ENCODE peak calls at places on chromosomes 3 and 15, in eight cellular contexts. K, I, Q, P, E, O, B and L are unnamed samples. For H3K4me1, the result is how much of the 10 kb centered on the place peaks cover.

GRCh38 chr3:119595639-119596329 is 1.9 kb upstream of the PLA1A start:
- DNase-seq in K (no peak), I (no peak), Q (no peak), P (no peak), E (no peak), O (no peak), B (no peak), L (no peak)

GRCh38 chr15:26628879-26629529 is 143.9 kb downstream of the GABRB3 start:
- DNase-seq in K (peak), I (peak), Q (peak), P (peak), E (peak), O (peak), B (peak), L (peak)

GRCh38 chr3:178845446-178846118 is 226.0 kb downstream of the ZMAT3 start:
- DNase-seq in K (no peak), I (no peak), Q (no peak), P (no peak), E (no peak), O (no peak), B (no peak), L (no peak)

GRCh38 chr15:66766282-66767228 is 64.5 kb downstream of the SMAD6 start:
- DNase-seq in K (no peak), I (peak), Q (no peak), P (no peak), E (no peak), O (peak), B (no peak), L (no peak)

GRCh38 chr15:44861917-44862316 is 94.6 kb upstream of the TERB2 start:
- DNase-seq in K (no peak), I (no peak), Q (no peak), P (no peak), E (no peak), O (no peak), B (no peak), L (no peak)

GRCh38 chr15:85408270-85408746 is 27.9 kb downstream of the AKAP13 start:
- DNase-seq in K (no peak), I (no peak), Q (no peak), P (no peak), E (no peak), O (no peak), B (no peak), L (no peak)

GRCh38 chr3:159854500-159855124 is 134.0 kb upstream of the IL12A start:
- DNase-seq in K (no peak), I (peak), Q (no peak), P (no peak), E (peak), O (no peak), B (no peak), L (no peak)

GRCh38 chr3:126389112-126389791 is 5.5 kb upstream of the CFAP100 start:
- DNase-seq in K (peak), I (peak), Q (peak), P (peak), E (peak), O (peak), B (peak), L (peak)

GRCh38 chr3:149970716-149971402 is at the start of gene PFN2:
- DNase-seq in K (peak), I (peak), Q (peak), P (peak), E (peak), O (peak), B (peak), L (peak)

GRCh38 chr3:180409170-180409569 is 192.8 kb upstream of the TTC14 start:
- DNase-seq in K (no peak), I (no peak), Q (no peak), P (no peak), E (no peak), O (no peak), B (no peak), L (no peak)

GRCh38 chr3:188294823-188295487 is 141.0 kb downstream of the LPP start:
- DNase-seq in K (no peak), I (peak), Q (no peak), P (no peak), E (no peak), O (no peak), B (no peak), L (no peak)

GRCh38 chr15:67762610-67763368 is 62.5 kb upstream of the SKOR1 start:
- DNase-seq in K (no peak), I (peak), Q (no peak), P (no peak), E (no peak), O (no peak), B (no peak), L (no peak)

GRCh38 chr3:178712247-178712646 is 176.0 kb downstream of the KCNMB2 start:
- DNase-seq in K (no peak), I (no peak), Q (no peak), P (no peak), E (no peak), O (no peak), B (no peak), L (no peak)

GRCh38 chr3:197606468-197606867 is 50.7 kb upstream of the BDH1 start:
- DNase-seq in K (no peak), I (no peak), Q (no peak), P (no peak), E (no peak), O (no peak), B (no peak), L (no peak)

GRCh38 chr15:63877713-63878271 is 44.0 kb upstream of the HERC1 start:
- DNase-seq in K (no peak), I (no peak), Q (no peak), P (no peak), E (no peak), O (no peak), B (no peak), L (no peak)

GRCh38 chr3:31581660-31582059 is 48.9 kb downstream of the STT3B start:
- DNase-seq in K (no peak), I (peak), Q (no peak), P (no peak), E (no peak), O (no peak), B (no peak), L (no peak)

GRCh38 chr3:138417559-138417982 is 16.8 kb upstream of the ESYT3 start:
- DNase-seq in K (peak), I (peak), Q (peak), P (peak), E (peak), O (peak), B (peak), L (peak)

GRCh38 chr15:100278596-100279380 is 63.0 kb downstream of the ADAMTS17 start:
- DNase-seq in K (no peak), I (no peak), Q (no peak), P (no peak), E (no peak), O (no peak), B (no peak), L (no peak)

GRCh38 chr15:99994849-99995248 is 261.6 kb upstream of the LYSMD4 start:
- DNase-seq in K (no peak), I (no peak), Q (no peak), P (no peak), E (no peak), O (no peak), B (no peak), L (no peak)

DNA sequence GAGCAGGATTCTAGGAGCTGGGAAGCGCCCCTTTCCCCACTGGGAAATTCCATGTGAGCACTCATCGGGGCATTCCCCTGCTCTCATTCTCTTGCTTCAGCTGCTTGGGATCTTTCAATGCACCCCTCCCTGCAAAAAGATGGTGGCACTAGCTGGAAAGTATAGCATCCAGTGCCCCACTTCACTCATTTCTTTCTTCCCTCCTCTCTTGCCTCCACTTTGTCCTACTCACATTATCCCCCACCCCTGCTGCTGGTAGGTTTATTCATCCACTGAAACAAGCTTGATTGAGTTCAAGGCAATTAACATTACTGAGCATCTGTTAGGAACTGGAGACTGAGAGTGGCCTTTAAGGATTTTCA is 84.8 kb upstream of the LIMD1 start:
- DNase-seq in K (no peak), I (no peak), Q (peak), P (no peak), E (no peak), O (no peak), B (no peak), L (no peak)
- H3K4me1 ChIP-seq in K (under half), I (under half), Q (under half), P (under half), E (under half), O (under half), B (under half), L (under half)

DNA sequence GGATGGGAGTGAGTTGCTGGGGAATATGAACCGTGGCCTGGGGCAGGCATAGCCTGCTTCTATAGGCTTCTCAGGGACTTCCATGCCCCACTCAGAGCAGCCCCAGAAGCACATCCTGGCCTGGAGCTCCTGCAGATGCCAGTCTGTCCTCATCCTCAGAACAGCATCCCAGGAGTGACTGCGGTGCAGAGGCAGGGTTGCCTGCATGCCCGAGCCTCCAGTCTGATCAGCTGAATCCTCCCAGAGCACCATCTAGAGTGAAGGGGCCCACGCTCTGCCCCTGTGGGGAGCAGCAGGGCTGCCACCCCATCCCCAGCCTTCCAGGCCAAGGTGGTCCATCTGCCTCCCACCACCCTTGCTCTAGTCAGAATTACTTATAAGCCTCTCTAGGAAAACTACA is 44.7 kb upstream of the APEH start:
- DNase-seq in K (no peak), I (no peak), Q (no peak), P (no peak), E (no peak), O (no peak), B (no peak), L (no peak)
- H3K4me1 ChIP-seq in K (under half), I (under half), Q (under half), P (under half), E (under half), O (under half), B (under half), L (under half)

GRCh38 chr3:69763976-69764851 is 24.9 kb downstream of the MITF start:
- DNase-seq in K (no peak), I (no peak), Q (no peak), P (no peak), E (no peak), O (no peak), B (no peak), L (no peak)

GRCh38 chr3:69761896-69762789 is 22.9 kb downstream of the MITF start:
- DNase-seq in K (no peak), I (peak), Q (no peak), P (no peak), E (no peak), O (no peak), B (no peak), L (no peak)

GRCh38 chr3:69762790-69763229 is 23.5 kb downstream of the MITF start:
- DNase-seq in K (no peak), I (no peak), Q (no peak), P (no peak), E (no peak), O (no peak), B (no peak), L (no peak)

GRCh38 chr3:69764861-69765260 is 25.6 kb downstream of the MITF start:
- DNase-seq in K (no peak), I (no peak), Q (no peak), P (peak), E (no peak), O (no peak), B (no peak), L (no peak)

DNA sequence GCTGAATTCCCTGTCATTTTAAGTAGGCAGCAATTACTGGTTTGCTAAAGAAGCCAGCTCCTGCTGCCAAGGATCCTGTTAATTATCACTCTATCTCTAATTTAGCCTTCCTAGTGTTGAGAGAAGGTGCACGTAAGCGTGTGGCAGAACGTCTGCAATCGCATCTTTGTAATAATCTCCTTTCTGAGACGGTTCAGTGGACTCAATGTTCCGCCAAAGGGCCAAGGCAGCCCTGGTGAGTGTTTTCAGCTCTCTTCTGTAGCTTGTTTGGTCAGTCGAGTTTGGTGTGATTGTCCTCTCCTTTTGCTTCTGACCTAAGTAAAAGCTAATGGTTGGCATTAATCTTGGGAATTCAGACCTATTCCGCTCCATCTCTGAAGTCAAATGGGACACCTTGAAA is 24.2 kb downstream of the MITF start:
- DNase-seq in K (no peak), I (no peak), Q (no peak), P (peak), E (no peak), O (no peak), B (no peak), L (no peak)
- H3K4me1 ChIP-seq in K (half or more), I (under half), Q (under half), P (under half), E (half or more), O (under half), B (under half), L (under half)

GRCh38 chr3:123683755-123684154 is 98.9 kb upstream of the HACD2 start:
- DNase-seq in K (no peak), I (no peak), Q (no peak), P (no peak), E (no peak), O (no peak), B (no peak), L (no peak)
- H3K4me1 ChIP-seq in K (under half), I (under half), Q (under half), P (under half), E (under half), O (under half), B (under half), L (under half)

GRCh38 chr15:93859176-93859575 is 372.2 kb upstream of the MCTP2 start:
- DNase-seq in K (no peak), I (no peak), Q (no peak), P (no peak), E (no peak), O (no peak), B (no peak), L (no peak)

GRCh38 chr15:93865610-93866009 is 365.8 kb upstream of the MCTP2 start:
- DNase-seq in K (no peak), I (no peak), Q (no peak), P (peak), E (no peak), O (no peak), B (no peak), L (no peak)

GRCh38 chr15:93862791-93863190 is 368.6 kb upstream of the MCTP2 start:
- DNase-seq in K (no peak), I (no peak), Q (no peak), P (no peak), E (peak), O (peak), B (peak), L (no peak)

GRCh38 chr15:93861413-93861812 is 369.9 kb upstream of the MCTP2 start:
- DNase-seq in K (no peak), I (no peak), Q (no peak), P (peak), E (no peak), O (no peak), B (no peak), L (no peak)

GRCh38 chr15:93861956-93862741 is 369.2 kb upstream of the MCTP2 start:
- DNase-seq in K (no peak), I (no peak), Q (no peak), P (no peak), E (no peak), O (peak), B (no peak), L (no peak)
- H3K4me1 ChIP-seq in K (under half), I (under half), Q (under half), P (under half), E (under half), O (under half), B (under half), L (under half)

GRCh38 chr3:125147491-125147820 is 65.1 kb downstream of the SLC12A8 start:
- DNase-seq in K (no peak), I (peak), Q (no peak), P (no peak), E (no peak), O (no peak), B (no peak), L (no peak)

GRCh38 chr3:125146601-125147490 is 65.7 kb downstream of the SLC12A8 start:
- DNase-seq in K (peak), I (no peak), Q (no peak), P (no peak), E (no peak), O (peak), B (no peak), L (no peak)

GRCh38 chr3:125148836-125149235 is 63.7 kb downstream of the SLC12A8 start:
- DNase-seq in K (peak), I (peak), Q (no peak), P (no peak), E (peak), O (peak), B (peak), L (no peak)

GRCh38 chr3:125149462-125149861 is 63.1 kb downstream of the SLC12A8 start:
- DNase-seq in K (no peak), I (no peak), Q (no peak), P (no peak), E (no peak), O (no peak), B (no peak), L (no peak)

GRCh38 chr3:125148016-125148812 is 64.3 kb downstream of the SLC12A8 start:
- DNase-seq in K (no peak), I (no peak), Q (no peak), P (no peak), E (no peak), O (no peak), B (no peak), L (no peak)
- H3K4me1 ChIP-seq in K (half or more), I (under half), Q (under half), P (under half), E (under half), O (under half), B (under half), L (under half)

DNA sequence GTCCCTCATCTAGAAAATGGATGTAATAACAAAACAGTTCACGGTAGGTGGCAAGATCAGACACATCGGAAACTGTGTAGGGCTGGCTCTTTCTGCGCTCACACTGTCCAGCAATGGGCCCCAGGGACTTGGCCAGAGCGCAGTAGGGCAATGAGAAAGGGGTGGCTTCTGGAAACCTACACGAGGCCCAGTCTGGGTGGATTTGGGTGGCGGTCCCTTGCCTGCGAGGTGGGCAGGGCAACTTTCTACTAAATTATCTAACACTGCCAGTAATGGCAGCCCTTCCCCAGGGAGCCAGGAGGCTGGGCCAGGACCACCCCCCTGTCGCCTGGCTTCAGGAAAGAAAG is 2.1 kb upstream of the TNK2 start:
- DNase-seq in K (no peak), I (no peak), Q (no peak), P (no peak), E (no peak), O (peak), B (no peak), L (no peak)
- H3K4me1 ChIP-seq in K (under half), I (under half), Q (under half), P (under half), E (under half), O (under half), B (under half), L (under half)